ENCODE peak calls at places on chromosomes 5 and 9, in six cellular contexts. K is IMR-90; Y is heart left ventricle; J is uterus; V is CD4-positive, alpha-beta memory T cell; B is sigmoid colon. U is an unnamed sample. For H3K36me3, the result is how much of the 10 kb centered on the place peaks cover.

GRCh38 chr9:120038342-120038741 is 541.6 kb downstream of the CDK5RAP2 start:
- DNase-seq in K (no peak), Y (no peak), J (no peak), V (no peak), B (no peak), U (no peak)

GRCh38 chr9:128683340-128684064 is 5.5 kb upstream of the SET start:
- DNase-seq in K (peak), Y (peak), J (peak), V (peak), B (no peak), U (peak)

GRCh38 chr5:105773241-105773640 is 1897.5 kb downstream of the EFNA5 start:
- DNase-seq in K (no peak), Y (no peak), J (no peak), V (no peak), B (no peak), U (no peak)

GRCh38 chr9:125467341-125467740 is 205.7 kb downstream of the GAPVD1 start:
- DNase-seq in K (no peak), Y (no peak), J (no peak), V (no peak), B (no peak), U (no peak)

GRCh38 chr5:107864793-107865192 is 194.1 kb upstream of the EFNA5 start:
- DNase-seq in K (peak), Y (no peak), J (no peak), V (no peak), B (no peak), U (no peak)

GRCh38 chr9:130301483-130302286 is 36.1 kb downstream of the HMCN2 start:
- DNase-seq in K (peak), Y (peak), J (peak), V (no peak), B (peak), U (peak)

GRCh38 chr9:127121628-127122175 is 733 bp downstream of the ANGPTL2 start:
- DNase-seq in K (peak), Y (no peak), J (peak), V (no peak), B (peak), U (no peak)

GRCh38 chr9:93292664-93293328 is 108.9 kb downstream of the WNK2 start:
- DNase-seq in K (no peak), Y (no peak), J (peak), V (no peak), B (no peak), U (no peak)

GRCh38 chr9:77518688-77519087 is 129.4 kb downstream of the GNA14 start:
- DNase-seq in K (no peak), Y (no peak), J (no peak), V (no peak), B (no peak), U (no peak)

GRCh38 chr5:79464695-79465332 is 49.1 kb downstream of the HOMER1 start:
- DNase-seq in K (peak), Y (no peak), J (no peak), V (peak), B (no peak), U (no peak)

GRCh38 chr5:162558120-162558519 is 490.5 kb downstream of the GABRG2 start:
- DNase-seq in K (no peak), Y (no peak), J (no peak), V (no peak), B (no peak), U (no peak)

GRCh38 chr9:79189511-79189924 is 382.2 kb upstream of the TLE4 start:
- DNase-seq in K (peak), Y (no peak), J (no peak), V (no peak), B (no peak), U (no peak)

GRCh38 chr5:28734396-28734795 is 1696.0 kb upstream of the CDH9 start:
- DNase-seq in K (no peak), Y (no peak), J (no peak), V (no peak), B (no peak), U (no peak)

GRCh38 chr5:118777468-118777746 is 210.9 kb downstream of the DTWD2 start:
- DNase-seq in K (no peak), Y (no peak), J (no peak), V (no peak), B (no peak), U (no peak)

GRCh38 chr9:72280913-72281500 is 84.0 kb downstream of the ZFAND5 start:
- DNase-seq in K (peak), Y (peak), J (peak), V (peak), B (peak), U (peak)

GRCh38 chr9:133948571-133949485 is 43.3 kb downstream of the VAV2 start:
- DNase-seq in K (peak), Y (no peak), J (no peak), V (no peak), B (no peak), U (no peak)

GRCh38 chr9:131640438-131641181 is 95.3 kb downstream of the PRRT1B start:
- DNase-seq in K (no peak), Y (no peak), J (no peak), V (no peak), B (peak), U (no peak)

DNA sequence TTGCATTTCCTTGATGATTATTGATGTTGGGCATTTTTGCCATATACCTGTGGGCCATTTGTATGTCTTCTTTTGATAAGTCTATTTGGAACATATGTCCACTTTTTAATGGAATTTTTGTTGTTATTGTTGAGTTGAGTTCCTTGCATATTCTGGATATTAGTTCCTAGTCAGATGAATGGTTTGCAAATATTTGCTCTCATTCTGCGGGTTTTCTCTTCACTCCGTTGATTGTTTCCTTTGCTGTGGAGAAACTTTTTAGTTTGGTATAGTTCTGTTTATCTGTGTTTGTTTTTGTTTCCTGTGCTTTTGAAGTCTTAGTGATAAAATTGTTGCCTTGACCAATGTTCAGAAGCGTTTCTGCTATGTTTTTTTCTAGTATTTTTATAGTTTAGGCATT is 13.0 kb downstream of the OSMR start:
- DNase-seq in K (no peak), Y (no peak), J (no peak), V (no peak), B (no peak), U (no peak)
- H3K27ac ChIP-seq in K (no peak), Y (no peak), J (no peak), V (no peak), B (no peak), U (no peak)

GRCh38 chr5:158373623-158374375 is 514.9 kb upstream of the CLINT1 start:
- DNase-seq in K (no peak), Y (no peak), J (no peak), V (no peak), B (no peak), U (no peak)

GRCh38 chr5:158376679-158377078 is 517.7 kb upstream of the CLINT1 start:
- DNase-seq in K (no peak), Y (no peak), J (no peak), V (no peak), B (no peak), U (no peak)

GRCh38 chr5:158378931-158379330 is 520.0 kb upstream of the CLINT1 start:
- DNase-seq in K (no peak), Y (no peak), J (no peak), V (no peak), B (no peak), U (no peak)

GRCh38 chr5:158380661-158381060 is 521.7 kb upstream of the CLINT1 start:
- DNase-seq in K (no peak), Y (no peak), J (no peak), V (no peak), B (no peak), U (no peak)

GRCh38 chr5:158375531-158375930 is 516.6 kb upstream of the CLINT1 start:
- DNase-seq in K (no peak), Y (no peak), J (no peak), V (no peak), B (no peak), U (no peak)
- H3K36me3 ChIP-seq in K (under half), Y (under half), J (under half), V (under half), B (under half), U (under half)

GRCh38 chr9:68476889-68477288 is 63.8 kb downstream of the TMEM252 start:
- DNase-seq in K (no peak), Y (peak), J (peak), V (no peak), B (no peak), U (no peak)

GRCh38 chr9:68480807-68481206 is 59.9 kb downstream of the TMEM252 start:
- DNase-seq in K (peak), Y (no peak), J (no peak), V (no peak), B (no peak), U (no peak)

GRCh38 chr9:68488126-68488525 is 52.6 kb downstream of the TMEM252 start:
- DNase-seq in K (no peak), Y (no peak), J (no peak), V (no peak), B (no peak), U (no peak)

DNA sequence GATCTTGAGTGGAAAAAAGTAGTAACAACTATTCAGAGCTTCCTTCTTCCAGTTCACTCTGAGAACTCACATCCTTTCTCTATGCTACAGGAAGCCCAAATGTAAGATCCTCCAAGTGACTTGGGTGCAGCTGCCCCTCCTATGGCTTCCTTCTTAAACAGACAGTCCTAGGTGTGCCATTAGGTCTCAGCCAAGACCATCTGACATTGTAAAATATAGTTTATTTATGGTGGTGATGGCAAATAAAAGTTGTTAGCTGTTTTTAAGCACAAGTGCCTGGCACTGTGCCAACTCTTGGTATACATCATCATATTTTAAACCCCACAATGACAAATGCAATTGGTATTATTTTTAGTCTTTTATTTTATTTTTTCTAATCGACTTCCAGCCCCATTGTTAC is 58.1 kb downstream of the TMEM252 start:
- DNase-seq in K (no peak), Y (no peak), J (no peak), V (no peak), B (no peak), U (no peak)
- H3K27ac ChIP-seq in K (no peak), Y (peak), J (peak), V (no peak), B (peak), U (no peak)

DNA sequence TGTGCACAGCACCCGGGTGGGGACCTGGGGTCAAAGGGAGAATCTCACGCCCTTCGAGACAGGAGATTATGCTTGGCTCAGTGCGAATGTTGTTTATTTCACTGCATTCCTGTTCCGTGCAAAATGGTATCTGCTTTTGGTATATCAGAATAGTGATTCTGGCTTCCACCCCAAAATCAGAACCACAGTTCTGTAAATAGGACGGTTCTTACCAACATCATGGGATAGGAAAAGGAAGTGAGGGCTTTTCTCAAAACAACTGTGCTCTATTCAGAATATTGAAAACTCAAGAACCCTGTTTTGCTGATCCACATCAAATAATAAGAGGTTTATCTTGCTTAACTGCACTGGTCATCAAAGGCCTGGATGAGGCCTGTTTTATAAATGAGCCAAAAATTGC is 51.6 kb upstream of the FBXW11 start:
- DNase-seq in K (no peak), Y (no peak), J (no peak), V (no peak), B (no peak), U (no peak)
- H3K36me3 ChIP-seq in K (under half), Y (half or more), J (under half), V (half or more), B (under half), U (under half)

GRCh38 chr5:169876376-169876775 is 103.9 kb downstream of the INSYN2B start:
- DNase-seq in K (peak), Y (no peak), J (no peak), V (no peak), B (no peak), U (no peak)
- H3K27ac ChIP-seq in K (no peak), Y (no peak), J (no peak), V (no peak), B (no peak), U (no peak)

GRCh38 chr9:89328064-89328463 is 9.8 kb downstream of the SECISBP2 start:
- DNase-seq in K (peak), Y (no peak), J (no peak), V (no peak), B (no peak), U (no peak)

GRCh38 chr9:89325733-89326132 is 7.4 kb downstream of the SECISBP2 start:
- DNase-seq in K (no peak), Y (no peak), J (no peak), V (no peak), B (no peak), U (no peak)

GRCh38 chr9:89329917-89330316 is 11.6 kb downstream of the SECISBP2 start:
- DNase-seq in K (no peak), Y (no peak), J (no peak), V (no peak), B (no peak), U (no peak)

GRCh38 chr9:89330513-89330912 is 12.2 kb downstream of the SECISBP2 start:
- DNase-seq in K (no peak), Y (no peak), J (no peak), V (no peak), B (no peak), U (no peak)
- H3K36me3 ChIP-seq in K (under half), Y (half or more), J (under half), V (half or more), B (under half), U (under half)

DNA sequence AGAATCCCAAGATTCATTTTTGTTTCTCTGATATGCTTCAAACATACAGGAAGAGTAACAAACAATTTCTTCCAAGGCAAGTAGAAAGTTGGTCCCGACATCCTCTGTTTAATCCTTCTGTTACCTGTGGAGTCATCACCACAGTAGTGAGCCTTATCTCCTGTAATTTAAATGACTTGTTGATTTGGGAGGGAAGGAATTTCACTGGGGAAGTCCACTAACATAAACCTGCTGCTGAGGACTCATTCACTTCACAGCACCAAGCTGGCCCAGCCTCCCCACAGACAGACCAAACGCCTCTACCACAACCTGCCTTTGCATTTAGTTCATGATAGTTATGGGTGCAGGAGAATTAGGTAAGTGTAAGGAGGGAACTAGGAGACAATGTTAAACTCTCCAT is 63.2 kb downstream of the PRKACG start:
- DNase-seq in K (no peak), Y (no peak), J (no peak), V (no peak), B (no peak), U (no peak)
- H3K27ac ChIP-seq in K (no peak), Y (no peak), J (no peak), V (no peak), B (no peak), U (no peak)

GRCh38 chr5:31455172-31455571 is 76.7 kb downstream of the DROSHA start:
- DNase-seq in K (no peak), Y (no peak), J (no peak), V (no peak), B (no peak), U (no peak)
- H3K36me3 ChIP-seq in K (under half), Y (under half), J (under half), V (under half), B (under half), U (under half)

GRCh38 chr9:121277518-121278275 is 9.7 kb downstream of the GSN start:
- DNase-seq in K (peak), Y (no peak), J (no peak), V (no peak), B (no peak), U (no peak)
- H3K27ac ChIP-seq in K (peak), Y (peak), J (peak), V (no peak), B (peak), U (peak)

DNA sequence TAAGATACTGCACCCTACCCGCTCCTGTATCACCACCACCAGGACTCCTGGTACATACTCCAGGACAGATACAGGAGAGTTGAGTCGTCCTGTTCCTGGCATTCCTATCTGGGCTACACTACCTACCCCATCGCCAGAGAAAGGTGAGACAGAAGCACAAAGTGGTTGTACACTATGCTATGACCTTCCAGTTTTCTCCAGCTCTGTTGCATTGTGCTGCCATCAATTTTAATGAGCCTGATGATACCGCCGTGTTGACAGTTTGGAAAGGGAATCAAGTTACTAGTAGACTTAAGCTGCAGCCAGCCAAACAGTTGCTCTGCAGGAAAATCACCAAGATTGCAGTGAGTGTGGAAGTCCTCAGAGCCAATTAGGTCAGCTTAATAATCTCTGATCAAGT is 35.2 kb downstream of the ANP32B start:
- DNase-seq in K (no peak), Y (no peak), J (no peak), V (no peak), B (no peak), U (no peak)
- H3K36me3 ChIP-seq in K (under half), Y (half or more), J (under half), V (under half), B (under half), U (under half)

U was measured in pancreas.